ENCODE peak calls at places on chromosome 20, in six cellular contexts. K, Z, G, U, O and J are unnamed samples. For H3K4me1, the result is how much of the 10 kb centered on the place peaks cover.

GRCh38 chr20:3358676-3359340 is 48.7 kb downstream of the DNAAF9 start:
- DNase-seq in Z (no peak), U (no peak), K (no peak), G (no peak), O (no peak), J (no peak)

GRCh38 chr20:63659370-63659769 is 1.3 kb downstream of the RTEL1 start:
- DNase-seq in O (no peak), Z (no peak), K (no peak), G (no peak), U (no peak), J (no peak)

GRCh38 chr20:5168582-5169396 is 42.0 kb downstream of the CDS2 start:
- DNase-seq in K (no peak), Z (no peak), O (no peak), U (no peak), G (no peak), J (no peak)

GRCh38 chr20:62523473-62524203 is 47.8 kb upstream of the GATA5 start:
- DNase-seq in K (no peak), U (no peak), O (no peak), Z (no peak), G (no peak), J (peak)

GRCh38 chr20:8127553-8128255 is 4.4 kb upstream of the PLCB1 start:
- DNase-seq in G (no peak), K (no peak), U (no peak), Z (no peak), O (no peak), J (no peak)

GRCh38 chr20:57901526-57901925 is 191.7 kb upstream of the PMEPA1 start:
- DNase-seq in Z (no peak), G (no peak), K (no peak), O (no peak), U (no peak), J (no peak)

GRCh38 chr20:48489656-48490055 is 338.1 kb downstream of the PREX1 start:
- DNase-seq in O (no peak), U (no peak), Z (no peak), K (no peak), G (no peak), J (no peak)

GRCh38 chr20:12984863-12985262 is 23.9 kb upstream of the SPTLC3 start:
- DNase-seq in G (no peak), U (no peak), O (no peak), K (no peak), Z (no peak), J (no peak)

GRCh38 chr20:50115041-50115512 is 2.1 kb upstream of the UBE2V1 start:
- DNase-seq in O (no peak), K (no peak), G (no peak), Z (no peak), U (no peak), J (no peak)
- H3K4me1 ChIP-seq in O (under half), K (under half), G (under half), Z (under half), U (under half), J (half or more)

GRCh38 chr20:38256966-38257365 is 3.6 kb downstream of the KIAA1755 start:
- DNase-seq in G (no peak), U (no peak), Z (no peak), K (no peak), O (no peak), J (no peak)

GRCh38 chr20:38261054-38261390 is 487 bp upstream of the KIAA1755 start:
- DNase-seq in O (no peak), Z (no peak), U (no peak), K (no peak), G (no peak), J (no peak)

GRCh38 chr20:38260378-38261053 is at the start of gene KIAA1755:
- DNase-seq in Z (peak), O (peak), G (no peak), U (no peak), K (no peak), J (no peak)

GRCh38 chr20:38258545-38259223 is 1.9 kb downstream of the KIAA1755 start:
- DNase-seq in K (no peak), U (no peak), O (no peak), Z (no peak), G (no peak), J (no peak)

GRCh38 chr20:38260025-38260377 is 534 bp downstream of the KIAA1755 start:
- DNase-seq in G (no peak), U (no peak), O (no peak), Z (no peak), K (no peak), J (no peak)
- H3K27ac ChIP-seq in G (peak), U (no peak), O (peak), Z (no peak), K (no peak), J (no peak)

GRCh38 chr20:25040438-25040831 is 17.5 kb downstream of the ACSS1 start:
- DNase-seq in G (peak), Z (no peak), O (peak), U (no peak), K (peak), J (no peak)
- H3K4me1 ChIP-seq in G (under half), Z (under half), O (under half), U (under half), K (half or more), J (half or more)

GRCh38 chr20:49693435-49694171 is 20.1 kb downstream of the B4GALT5 start:
- DNase-seq in Z (no peak), G (no peak), O (no peak), U (no peak), K (no peak), J (no peak)

GRCh38 chr20:49692941-49693340 is 20.7 kb downstream of the B4GALT5 start:
- DNase-seq in G (no peak), U (no peak), O (no peak), Z (no peak), K (no peak), J (no peak)

GRCh38 chr20:49696594-49696993 is 17.1 kb downstream of the B4GALT5 start:
- DNase-seq in K (no peak), O (no peak), U (no peak), Z (no peak), G (no peak), J (no peak)

GRCh38 chr20:49695830-49696229 is 17.8 kb downstream of the B4GALT5 start:
- DNase-seq in Z (no peak), O (no peak), K (no peak), G (no peak), U (no peak), J (no peak)

DNA sequence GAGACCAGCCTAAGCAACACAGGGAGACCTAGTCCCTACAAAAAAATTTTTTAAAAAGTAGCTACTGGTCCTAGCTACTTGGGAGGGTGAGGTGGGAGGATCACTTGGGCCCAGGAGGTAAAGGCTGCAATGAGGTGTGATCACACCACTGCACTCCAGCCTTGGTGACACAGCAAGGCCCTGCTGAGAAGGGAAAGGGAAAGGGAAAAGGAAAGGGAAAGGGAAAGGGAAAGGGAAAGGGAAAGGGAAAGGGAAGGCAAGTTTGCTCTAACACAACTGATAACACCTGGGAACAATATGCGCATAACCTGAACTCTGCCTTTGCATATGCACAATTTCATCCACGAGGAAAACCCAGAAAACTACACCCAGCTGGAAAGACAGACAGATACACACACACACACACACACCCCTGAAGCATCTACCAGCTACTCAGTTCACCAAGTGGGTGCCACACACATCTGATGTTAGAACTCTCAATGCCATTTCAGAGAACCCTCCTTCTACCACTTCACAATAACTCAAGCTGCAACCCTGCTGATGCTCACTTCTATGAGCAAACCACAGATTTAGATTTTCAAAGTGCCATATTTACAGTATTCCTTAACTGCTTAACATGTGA is 19.1 kb downstream of the B4GALT5 start:
- DNase-seq in Z (no peak), K (no peak), U (no peak), G (no peak), O (no peak), J (no peak)
- H3K27ac ChIP-seq in Z (no peak), K (peak), U (peak), G (no peak), O (no peak), J (no peak)

GRCh38 chr20:10754809-10755208 is 81.0 kb upstream of the JAG1 start:
- DNase-seq in U (no peak), Z (no peak), G (no peak), K (no peak), O (no peak), J (no peak)

GRCh38 chr20:10747019-10747418 is 73.2 kb upstream of the JAG1 start:
- DNase-seq in Z (no peak), G (no peak), K (no peak), O (no peak), U (no peak), J (no peak)

GRCh38 chr20:10752206-10752605 is 78.4 kb upstream of the JAG1 start:
- DNase-seq in U (no peak), O (no peak), G (no peak), K (no peak), Z (no peak), J (no peak)
- H3K4me1 ChIP-seq in U (under half), O (under half), G (under half), K (under half), Z (under half), J (under half)

GRCh38 chr20:56422131-56422823 is 10.2 kb downstream of the CASS4 start:
- DNase-seq in K (no peak), G (no peak), Z (no peak), U (peak), O (no peak), J (no peak)
- H3K27ac ChIP-seq in K (no peak), G (no peak), Z (no peak), U (no peak), O (no peak), J (no peak)

DNA sequence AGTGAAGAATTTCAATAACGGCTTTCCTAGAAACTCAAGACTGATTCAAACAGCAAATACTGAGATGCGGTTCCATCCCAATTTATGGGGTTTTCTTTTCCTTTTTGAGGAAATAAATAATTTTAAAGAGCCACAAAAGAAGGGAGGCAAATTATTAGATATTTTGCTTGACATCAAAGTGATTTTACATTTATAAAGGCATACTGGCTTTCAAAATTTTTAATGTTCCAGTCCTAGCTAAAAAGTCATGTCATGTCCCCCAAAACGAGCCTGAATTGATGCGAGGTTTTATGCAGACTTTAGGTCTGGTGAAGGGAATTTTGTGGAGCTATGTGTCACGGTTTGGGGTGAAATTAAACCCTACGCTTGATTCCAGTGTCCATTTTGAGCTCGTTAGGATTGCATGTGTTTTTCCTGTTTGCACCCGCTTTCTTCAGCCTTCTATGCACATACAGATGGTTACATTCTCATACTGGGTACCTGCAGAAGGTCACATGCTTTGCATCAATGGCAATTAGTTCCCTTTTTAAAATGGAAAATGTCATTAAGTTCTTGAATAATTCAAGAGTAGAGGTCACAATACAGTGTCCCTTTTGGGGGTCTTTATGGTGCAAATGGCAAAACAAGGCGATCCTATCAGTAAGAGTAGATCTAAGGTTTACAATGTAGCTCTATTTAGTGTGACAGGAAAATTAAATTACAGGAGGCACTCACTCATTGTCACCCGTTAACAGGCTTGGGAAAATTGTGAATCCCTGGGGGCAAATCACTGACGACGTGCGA is 17.3 kb downstream of the FOXA2 start:
- DNase-seq in O (no peak), G (no peak), K (no peak), U (no peak), Z (no peak), J (no peak)
- H3K4me1 ChIP-seq in O (under half), G (under half), K (under half), U (under half), Z (under half), J (under half)

DNA sequence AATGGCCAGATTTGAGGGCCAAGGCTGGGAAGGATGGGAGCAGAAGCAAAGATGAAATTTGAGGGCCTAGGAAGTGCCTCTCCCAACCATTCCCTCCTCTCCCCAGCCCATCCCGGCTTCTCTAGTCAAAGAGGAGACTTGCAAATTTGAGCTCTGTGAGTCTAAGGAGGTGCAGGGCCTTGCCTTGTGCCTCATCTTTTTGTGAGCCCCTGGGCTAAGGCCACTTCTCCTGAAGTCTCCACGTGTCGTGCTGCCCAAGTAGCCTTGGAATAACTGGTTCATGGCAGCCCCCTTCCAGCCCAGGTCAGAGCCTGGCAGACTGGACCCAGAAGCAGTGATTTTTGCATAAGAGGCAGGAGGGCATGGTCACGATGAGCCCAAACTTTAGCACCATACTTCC is 6.7 kb downstream of the PTGIS start:
- DNase-seq in Z (no peak), G (no peak), K (no peak), O (no peak), U (no peak), J (no peak)
- H3K27ac ChIP-seq in Z (no peak), G (peak), K (no peak), O (peak), U (no peak), J (no peak)

GRCh38 chr20:328596-329324 is 3.4 kb downstream of the SOX12 start:
- DNase-seq in K (no peak), Z (no peak), G (no peak), U (no peak), O (no peak), J (no peak)
- H3K4me1 ChIP-seq in K (under half), Z (under half), G (under half), U (under half), O (under half), J (under half)

GRCh38 chr20:38170914-38171300 is 5.8 kb upstream of the TGM2 start:
- DNase-seq in G (no peak), O (no peak), U (no peak), Z (no peak), K (no peak), J (no peak)

GRCh38 chr20:38168791-38169589 is 3.9 kb upstream of the TGM2 start:
- DNase-seq in O (no peak), Z (no peak), G (no peak), K (no peak), U (peak), J (no peak)

GRCh38 chr20:38169636-38170035 is 4.6 kb upstream of the TGM2 start:
- DNase-seq in U (no peak), Z (no peak), G (no peak), O (no peak), K (no peak), J (no peak)

GRCh38 chr20:38171301-38172010 is 6.4 kb upstream of the TGM2 start:
- DNase-seq in Z (no peak), K (no peak), U (no peak), G (no peak), O (no peak), J (no peak)

DNA sequence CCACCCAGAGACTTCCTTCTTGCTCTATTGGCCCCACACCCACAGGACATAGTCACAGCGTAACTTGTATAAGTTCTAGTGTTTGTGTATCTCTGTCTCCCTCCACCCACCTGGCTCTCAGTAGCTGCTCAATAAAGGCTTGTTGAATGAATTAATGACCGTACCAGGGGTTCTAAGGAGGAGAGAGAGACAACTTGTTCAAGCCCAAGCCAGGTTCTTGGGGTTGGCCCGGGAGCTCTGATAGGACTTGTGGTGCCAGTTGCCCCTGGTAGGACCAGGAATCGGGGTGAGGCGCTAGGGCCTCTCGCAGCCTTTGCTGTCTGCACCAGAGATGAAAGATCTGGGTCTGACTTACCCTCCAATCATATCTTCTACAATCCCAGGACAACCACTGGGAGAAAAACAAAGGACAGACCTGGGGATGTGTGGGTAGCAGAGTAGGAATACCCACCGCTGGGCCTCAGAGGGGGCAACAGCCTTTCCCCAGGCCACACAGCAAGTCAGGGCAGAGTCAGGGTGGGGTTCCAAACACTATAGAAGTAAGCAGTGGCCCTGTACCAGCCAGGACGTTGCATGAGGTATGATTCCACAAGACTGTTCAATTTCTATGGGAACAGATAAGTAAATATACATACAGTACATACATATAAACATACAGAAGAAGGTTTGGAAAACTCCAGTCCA is 5.3 kb upstream of the TGM2 start:
- DNase-seq in K (no peak), U (no peak), G (no peak), Z (no peak), O (no peak), J (no peak)
- H3K27ac ChIP-seq in K (no peak), U (peak), G (no peak), Z (no peak), O (peak), J (no peak)